ENCODE peak calls at places on chromosome 14, in four cellular contexts. X is tibial nerve, Q is GM10248, Z is A549. K is an unnamed sample.

GRCh38 chr14:29710015-29710414 is 217.6 kb downstream of the PRKD1 start:
- DNase-seq in Q (no peak), X (no peak), Z (no peak), K (no peak)

GRCh38 chr14:22387776-22388241 is 201.2 kb downstream of the DAD1 start:
- DNase-seq in Z (no peak), X (no peak), Q (no peak), K (no peak)

GRCh38 chr14:77276959-77277358 is 6.0 kb upstream of the NGB start:
- DNase-seq in Q (no peak), X (no peak), Z (no peak), K (no peak)

GRCh38 chr14:72607386-72608125 is 286.3 kb downstream of the DPF3 start:
- DNase-seq in Q (no peak), Z (no peak), X (no peak), K (peak)

GRCh38 chr14:75793806-75794205 is 132.8 kb downstream of the TTLL5 start:
- DNase-seq in X (no peak), Z (peak), Q (no peak), K (no peak)

GRCh38 chr14:91796622-91797347 is 64.9 kb upstream of the CATSPERB start:
- DNase-seq in Q (no peak), X (no peak), Z (no peak), K (no peak)

GRCh38 chr14:91891081-91891480 is 23.7 kb upstream of the TC2N start:
- DNase-seq in Z (no peak), Q (no peak), X (no peak), K (no peak)

GRCh38 chr14:51094282-51094821 is 553 bp downstream of the TRIM9 start:
- DNase-seq in X (no peak), Q (peak), Z (peak), K (no peak)

GRCh38 chr14:48325486-48325885 is 650.1 kb upstream of the MDGA2 start:
- DNase-seq in Z (no peak), Q (no peak), X (no peak), K (no peak)

GRCh38 chr14:87522575-87522974 is 470.4 kb downstream of the GALC start:
- DNase-seq in Z (no peak), X (no peak), Q (no peak), K (no peak)

GRCh38 chr14:91286530-91286937 is 42.0 kb upstream of the GPR68 start:
- DNase-seq in Z (peak), X (peak), Q (peak), K (peak)

GRCh38 chr14:71713061-71713850 is 219.0 kb upstream of the RGS6 start:
- DNase-seq in Q (no peak), Z (no peak), X (no peak), K (no peak)

GRCh38 chr14:102699416-102700110 is 77.7 kb upstream of the TRAF3 start:
- DNase-seq in Z (no peak), X (no peak), Q (no peak), K (no peak)

GRCh38 chr14:72545411-72546311 is 348.2 kb downstream of the DPF3 start:
- DNase-seq in Z (no peak), Q (no peak), X (no peak), K (no peak)

GRCh38 chr14:75247286-75247922 is 31.2 kb upstream of the FOS start:
- DNase-seq in X (no peak), Z (no peak), Q (peak), K (no peak)

GRCh38 chr14:92294506-92294905 is 28.5 kb upstream of the SLC24A4 start:
- DNase-seq in X (no peak), Q (no peak), Z (no peak), K (no peak)

GRCh38 chr14:30528778-30529642 is 29.9 kb upstream of the G2E3 start:
- DNase-seq in Q (no peak), Z (no peak), X (no peak), K (no peak)

GRCh38 chr14:93183596-93184317 is 940 bp downstream of the MOAP1 start:
- DNase-seq in X (no peak), Q (no peak), Z (no peak), K (no peak)

GRCh38 chr14:91246051-91246852 is 1.7 kb upstream of the GPR68 start:
- DNase-seq in Z (no peak), Q (no peak), X (no peak), K (no peak)

GRCh38 chr14:49865431-49865859 is 12.9 kb upstream of the NEMF start:
- DNase-seq in Q (no peak), X (peak), Z (peak), K (peak)

GRCh38 chr14:94389731-94390371 is 1.4 kb upstream of the SERPINA1 start:
- DNase-seq in Q (no peak), Z (no peak), X (no peak), K (peak)

GRCh38 chr14:58882577-58883018 is 244.8 kb downstream of the DACT1 start:
- DNase-seq in X (peak), Q (no peak), Z (no peak), K (no peak)

GRCh38 chr14:76962303-76962660 is 66.2 kb downstream of the IRF2BPL start:
- DNase-seq in X (no peak), Q (no peak), Z (no peak), K (no peak)

GRCh38 chr14:83974647-83975163 is 1555.2 kb upstream of the FLRT2 start:
- DNase-seq in Q (no peak), Z (no peak), X (no peak), K (no peak)

GRCh38 chr14:74491952-74492351 is 1.2 kb downstream of the NPC2 start:
- DNase-seq in X (no peak), Q (no peak), Z (peak), K (no peak)

GRCh38 chr14:22577334-22577908 is 11.6 kb downstream of the DAD1 start:
- DNase-seq in Z (no peak), Q (no peak), X (no peak), K (no peak)

GRCh38 chr14:25698111-25698510 is 648.2 kb upstream of the STXBP6 start:
- DNase-seq in Q (no peak), X (no peak), Z (no peak), K (no peak)
- TF ChIP-seq CTCF in Q (no peak), X (no peak), Z (no peak), K (no peak)

GRCh38 chr14:37171678-37172023 is 755 bp downstream of the SLC25A21 start:
- DNase-seq in Z (no peak), X (no peak), Q (no peak), K (no peak)

GRCh38 chr14:37172936-37173613 is 669 bp upstream of the SLC25A21 start:
- DNase-seq in Q (no peak), X (no peak), Z (no peak), K (no peak)

GRCh38 chr14:37170237-37170636 is 2.2 kb downstream of the SLC25A21 start:
- DNase-seq in X (no peak), Z (no peak), Q (no peak), K (no peak)

GRCh38 chr14:37170993-37171392 is 1.4 kb downstream of the SLC25A21 start:
- DNase-seq in Q (no peak), Z (no peak), X (no peak), K (no peak)

GRCh38 chr14:37172024-37172869 is at the start of gene SLC25A21:
- DNase-seq in Q (no peak), Z (peak), X (peak), K (peak)
- TF ChIP-seq CTCF in Q (no peak), Z (no peak), X (peak), K (no peak)

GRCh38 chr14:100419856-100420255 is 96.7 kb downstream of the SLC25A47 start:
- DNase-seq in Q (no peak), Z (no peak), X (no peak), K (no peak)
- TF ChIP-seq CTCF in Q (no peak), Z (no peak), X (no peak), K (no peak)

GRCh38 chr14:57530571-57530970 is 36.9 kb upstream of the CCDC198 start:
- DNase-seq in Q (no peak), Z (no peak), X (no peak), K (no peak)

GRCh38 chr14:57533214-57533613 is 39.6 kb upstream of the CCDC198 start:
- DNase-seq in Q (no peak), X (peak), Z (peak), K (no peak)
- TF ChIP-seq CTCF in Q (no peak), X (no peak), Z (peak), K (no peak)

GRCh38 chr14:95614335-95614734 is 71.9 kb upstream of the TCL1B start:
- DNase-seq in X (no peak), Q (no peak), Z (peak), K (no peak)

GRCh38 chr14:95609398-95609990 is 74.6 kb downstream of the GLRX5 start:
- DNase-seq in X (no peak), Z (peak), Q (peak), K (no peak)

DNA sequence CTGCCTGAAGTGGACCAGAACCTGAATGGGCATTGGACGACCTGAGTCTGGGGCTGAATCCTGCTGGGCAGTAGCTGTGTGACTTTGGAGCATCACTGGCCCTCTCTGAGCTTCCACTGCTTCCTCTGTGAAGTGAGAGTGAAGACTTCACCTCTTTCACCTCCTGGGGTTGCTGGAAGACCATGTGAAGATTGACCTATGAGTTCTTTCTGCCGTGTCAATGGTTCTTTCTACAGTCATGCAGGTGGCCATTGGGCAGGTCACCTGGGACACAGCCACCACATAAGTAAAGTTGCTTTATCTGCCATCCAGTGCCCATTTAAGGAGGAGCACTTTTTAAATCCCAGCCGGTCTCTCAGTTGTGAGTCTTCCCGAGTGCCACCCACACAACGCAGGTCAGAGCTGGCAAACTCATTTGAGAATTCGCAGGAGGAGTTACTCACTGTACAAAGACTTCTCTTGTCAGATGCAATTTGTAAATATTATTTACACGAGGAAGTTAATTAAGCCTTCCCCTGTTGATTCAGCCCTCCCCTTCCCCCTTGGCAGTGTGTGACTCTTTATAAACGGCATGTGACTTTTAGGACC is 74.8 kb upstream of the TCL1B start:
- DNase-seq in X (no peak), Q (no peak), Z (no peak), K (no peak)
- TF ChIP-seq CTCF in X (no peak), Q (no peak), Z (no peak), K (no peak)

K was measured in lower leg skin.